ENCODE peak calls at places on chromosomes 2 and 18, in four cellular contexts. One of them, this sample, is unnamed.

GRCh38 chr18:27996792-27997191 is 180.1 kb downstream of the CDH2 start:
- DNase-seq in K562: no peak
- DNase-seq in GM12878: no peak
- DNase-seq in H1: no peak
- DNase-seq in this sample: peak

GRCh38 chr2:161710131-161710915 is 86.1 kb downstream of the SLC4A10 start:
- DNase-seq in K562: no peak
- DNase-seq in GM12878: no peak
- DNase-seq in H1: no peak
- DNase-seq in this sample: no peak

GRCh38 chr2:71510196-71510807 is 56.9 kb downstream of the DYSF start:
- DNase-seq in K562: peak
- DNase-seq in GM12878: no peak
- DNase-seq in H1: no peak
- DNase-seq in this sample: peak

GRCh38 chr2:226063704-226064390 is 664.3 kb downstream of the NYAP2 start:
- DNase-seq in K562: no peak
- DNase-seq in GM12878: no peak
- DNase-seq in H1: no peak
- DNase-seq in this sample: peak

GRCh38 chr2:170122883-170123547 is 54.9 kb upstream of the MYO3B start:
- DNase-seq in K562: no peak
- DNase-seq in GM12878: no peak
- DNase-seq in H1: no peak
- DNase-seq in this sample: peak

GRCh38 chr2:100253786-100254185 is 68.5 kb downstream of the LONRF2 start:
- DNase-seq in K562: no peak
- DNase-seq in GM12878: no peak
- DNase-seq in H1: no peak
- DNase-seq in this sample: no peak

GRCh38 chr18:39318008-39318407 is 1752.4 kb upstream of the CELF4 start:
- DNase-seq in K562: no peak
- DNase-seq in GM12878: no peak
- DNase-seq in H1: no peak
- DNase-seq in this sample: no peak

GRCh38 chr2:101597347-101597944 is 100.1 kb upstream of the MAP4K4 start:
- DNase-seq in K562: no peak
- DNase-seq in GM12878: no peak
- DNase-seq in H1: no peak
- DNase-seq in this sample: peak

GRCh38 chr2:219736196-219736595 is 108.8 kb downstream of the SLC4A3 start:
- DNase-seq in K562: peak
- DNase-seq in GM12878: no peak
- DNase-seq in H1: no peak
- DNase-seq in this sample: peak

GRCh38 chr2:100821255-100821912 is 1.4 kb downstream of the NPAS2 start:
- DNase-seq in K562: no peak
- DNase-seq in GM12878: no peak
- DNase-seq in H1: no peak
- DNase-seq in this sample: no peak

GRCh38 chr2:238727585-238728321 is 120.1 kb upstream of the TWIST2 start:
- DNase-seq in K562: no peak
- DNase-seq in GM12878: no peak
- DNase-seq in H1: no peak
- DNase-seq in this sample: peak

GRCh38 chr2:190722061-190722759 is 73.3 kb downstream of the NAB1 start:
- DNase-seq in K562: no peak
- DNase-seq in GM12878: peak
- DNase-seq in H1: no peak
- DNase-seq in this sample: no peak

GRCh38 chr2:74498500-74499268 is 719 bp downstream of the LBX2 start:
- DNase-seq in K562: no peak
- DNase-seq in GM12878: no peak
- DNase-seq in H1: no peak
- DNase-seq in this sample: no peak

GRCh38 chr18:34915046-34915445 is 126.2 kb upstream of the MAPRE2 start:
- DNase-seq in K562: no peak
- DNase-seq in GM12878: no peak
- DNase-seq in H1: no peak
- DNase-seq in this sample: no peak

GRCh38 chr2:216633616-216634316 is 546 bp downstream of the IGFBP2 start:
- DNase-seq in K562: no peak
- DNase-seq in GM12878: no peak
- DNase-seq in H1: no peak
- DNase-seq in this sample: no peak

GRCh38 chr2:16663121-16663905 is 2.3 kb downstream of the CYRIA start:
- DNase-seq in K562: no peak
- DNase-seq in GM12878: no peak
- DNase-seq in H1: no peak
- DNase-seq in this sample: no peak

GRCh38 chr2:211251016-211251415 is 694.6 kb downstream of the CPS1 start:
- DNase-seq in K562: no peak
- DNase-seq in GM12878: no peak
- DNase-seq in H1: no peak
- DNase-seq in this sample: no peak

GRCh38 chr18:23645561-23645960 is 17.1 kb downstream of the ANKRD29 start:
- DNase-seq in K562: no peak
- DNase-seq in GM12878: no peak
- DNase-seq in H1: no peak
- DNase-seq in this sample: no peak

GRCh38 chr18:427005-427404 is 73.5 kb downstream of the COLEC12 start:
- DNase-seq in K562: no peak
- DNase-seq in GM12878: no peak
- DNase-seq in H1: no peak
- DNase-seq in this sample: peak

GRCh38 chr2:241801611-241802420 is 7.2 kb upstream of the NEU4 start:
- DNase-seq in K562: peak
- DNase-seq in GM12878: no peak
- DNase-seq in H1: no peak
- DNase-seq in this sample: no peak

GRCh38 chr2:148903946-148904345 is 28.9 kb downstream of the KIF5C start:
- DNase-seq in K562: no peak
- DNase-seq in GM12878: no peak
- DNase-seq in H1: no peak
- DNase-seq in this sample: no peak

GRCh38 chr18:28432350-28432749 is 255.4 kb upstream of the CDH2 start:
- DNase-seq in K562: no peak
- DNase-seq in GM12878: no peak
- DNase-seq in H1: no peak
- DNase-seq in this sample: no peak

GRCh38 chr2:237652181-237652580 is 24.8 kb downstream of the LRRFIP1 start:
- DNase-seq in K562: no peak
- DNase-seq in GM12878: no peak
- DNase-seq in H1: no peak
- DNase-seq in this sample: no peak

GRCh38 chr2:202375006-202375610 is 1.0 kb upstream of the BMPR2 start:
- DNase-seq in K562: no peak
- DNase-seq in GM12878: no peak
- DNase-seq in H1: no peak
- DNase-seq in this sample: peak

GRCh38 chr2:158529379-158530110 is 72.8 kb downstream of the PKP4 start:
- DNase-seq in K562: no peak
- DNase-seq in GM12878: no peak
- DNase-seq in H1: no peak
- DNase-seq in this sample: peak

GRCh38 chr2:95670167-95670566 is 78.4 kb downstream of the TRIM43 start:
- DNase-seq in K562: no peak
- DNase-seq in GM12878: no peak
- DNase-seq in H1: no peak
- DNase-seq in this sample: peak
- TF ChIP-seq CHD1 in K562: no peak
- TF ChIP-seq CHD1 in GM12878: no peak
- TF ChIP-seq CHD1 in H1: no peak
- TF ChIP-seq CHD1 in this sample: no peak

GRCh38 chr18:78160961-78161656 is 818.5 kb upstream of the SALL3 start:
- DNase-seq in K562: no peak
- DNase-seq in GM12878: no peak
- DNase-seq in H1: no peak
- DNase-seq in this sample: no peak
- TF ChIP-seq CHD1 in K562: no peak
- TF ChIP-seq CHD1 in GM12878: no peak
- TF ChIP-seq CHD1 in H1: no peak
- TF ChIP-seq CHD1 in this sample: no peak

DNA sequence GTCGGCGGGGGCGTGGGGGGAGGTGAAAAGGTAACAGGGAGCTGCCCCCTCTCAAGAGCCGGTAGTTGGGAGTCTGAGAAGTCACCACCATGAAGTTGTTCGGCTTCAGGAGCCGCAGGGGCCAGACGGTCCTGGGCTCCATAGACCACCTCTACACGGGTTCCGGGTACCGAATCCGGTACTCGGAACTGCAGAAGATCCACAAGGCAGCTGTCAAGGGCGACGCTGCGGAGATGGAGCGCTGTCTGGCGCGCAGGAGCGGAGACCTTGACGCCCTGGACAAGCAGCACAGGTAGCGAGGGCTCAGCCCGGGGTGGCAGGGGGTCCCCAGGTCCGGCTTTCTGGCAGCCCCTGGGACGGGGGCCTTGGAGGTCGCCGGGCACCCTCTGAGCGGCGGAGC is 47.1 kb upstream of the ZNF519 start:
- DNase-seq in K562: no peak
- DNase-seq in GM12878: no peak
- DNase-seq in H1: no peak
- DNase-seq in this sample: no peak
- TF ChIP-seq CHD1 in K562: no peak
- TF ChIP-seq CHD1 in GM12878: no peak
- TF ChIP-seq CHD1 in H1: no peak
- TF ChIP-seq CHD1 in this sample: no peak

GRCh38 chr2:106358081-106358480 is 110.1 kb downstream of the RGPD3 start:
- DNase-seq in K562: no peak
- DNase-seq in GM12878: peak
- DNase-seq in H1: no peak
- DNase-seq in this sample: no peak
- TF ChIP-seq CHD1 in K562: no peak
- TF ChIP-seq CHD1 in GM12878: no peak
- TF ChIP-seq CHD1 in H1: no peak
- TF ChIP-seq CHD1 in this sample: no peak

DNA sequence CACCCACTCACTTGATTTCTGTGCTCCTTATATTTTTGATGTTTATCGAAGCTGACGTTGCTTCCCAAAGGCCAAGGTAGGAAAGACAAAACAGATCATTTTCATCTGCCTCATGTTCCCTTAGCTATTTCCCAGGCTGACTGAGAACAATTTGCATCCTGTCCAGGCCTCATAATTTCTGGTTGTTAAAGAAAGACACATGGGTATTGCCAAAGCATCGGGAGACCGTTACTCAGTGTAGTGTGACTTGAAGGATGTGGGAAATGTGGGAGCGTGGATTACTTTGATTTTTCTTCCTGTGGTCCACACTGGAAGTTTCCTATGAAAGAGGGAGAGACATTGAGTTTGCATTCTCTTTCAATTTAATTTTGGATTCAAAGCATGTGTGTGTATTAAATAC is 204.6 kb downstream of the TRIB2 start:
- DNase-seq in K562: no peak
- DNase-seq in GM12878: no peak
- DNase-seq in H1: no peak
- DNase-seq in this sample: no peak
- TF ChIP-seq CHD1 in K562: no peak
- TF ChIP-seq CHD1 in GM12878: no peak
- TF ChIP-seq CHD1 in H1: no peak
- TF ChIP-seq CHD1 in this sample: no peak

GRCh38 chr2:58045580-58046334 is 849 bp upstream of the VRK2 start:
- DNase-seq in K562: no peak
- DNase-seq in GM12878: no peak
- DNase-seq in H1: no peak
- DNase-seq in this sample: no peak
- TF ChIP-seq CHD1 in K562: no peak
- TF ChIP-seq CHD1 in GM12878: no peak
- TF ChIP-seq CHD1 in H1: no peak
- TF ChIP-seq CHD1 in this sample: no peak

GRCh38 chr2:47108638-47109372 is 46.3 kb downstream of the STPG4 start:
- DNase-seq in K562: peak
- DNase-seq in GM12878: no peak
- DNase-seq in H1: no peak
- DNase-seq in this sample: peak
- TF ChIP-seq CHD1 in K562: no peak
- TF ChIP-seq CHD1 in GM12878: no peak
- TF ChIP-seq CHD1 in H1: no peak
- TF ChIP-seq CHD1 in this sample: no peak

GRCh38 chr2:11406492-11407381 is 59.2 kb downstream of the E2F6 start:
- DNase-seq in K562: peak
- DNase-seq in GM12878: no peak
- DNase-seq in H1: no peak
- DNase-seq in this sample: peak
- TF ChIP-seq CHD1 in K562: no peak
- TF ChIP-seq CHD1 in GM12878: no peak
- TF ChIP-seq CHD1 in H1: no peak
- TF ChIP-seq CHD1 in this sample: no peak

This sample was measured in IMR-90.